ENCODE peak calls at places on chromosomes 7 and 10, in five cellular contexts. X is HCT116, A is neuronal stem cell, S is IMR-90, R is GM23248. F is an unnamed sample. For H3K27me3 and H3K36me3, the result is how much of the 10 kb centered on the place peaks cover.

GRCh38 chr7:2903686-2904162 is 59.6 kb upstream of the GNA12 start:
- DNase-seq in A (no peak), R (peak), S (no peak), X (no peak), F (no peak)

GRCh38 chr10:113059001-113059780 is 109.1 kb downstream of the TCF7L2 start:
- DNase-seq in R (peak), S (peak), X (no peak), A (no peak), F (peak)

GRCh38 chr7:46945328-46945727 is 636.6 kb downstream of the TNS3 start:
- DNase-seq in R (peak), S (no peak), A (no peak), X (no peak), F (peak)

GRCh38 chr7:29207469-29207868 is 12.9 kb downstream of the CHN2 start:
- DNase-seq in R (peak), A (no peak), S (no peak), X (no peak), F (peak)

GRCh38 chr7:132653364-132653930 is 77.2 kb upstream of the PLXNA4 start:
- DNase-seq in A (no peak), S (no peak), X (no peak), R (no peak), F (no peak)

GRCh38 chr7:30549933-30550493 is 44.7 kb upstream of the GARS1 start:
- DNase-seq in A (peak), R (no peak), S (no peak), X (no peak), F (no peak)

GRCh38 chr10:60666221-60666620 is 112.1 kb upstream of the CDK1 start:
- DNase-seq in S (no peak), A (no peak), R (peak), X (no peak), F (no peak)

GRCh38 chr10:132104062-132104461 is 38.3 kb downstream of the JAKMIP3 start:
- DNase-seq in R (no peak), S (no peak), A (no peak), X (no peak), F (no peak)

GRCh38 chr7:23207029-23207428 is 25.2 kb downstream of the NUP42 start:
- DNase-seq in S (no peak), X (no peak), R (no peak), A (no peak), F (no peak)

GRCh38 chr7:129530881-129531391 is 28.6 kb downstream of the SMKR1 start:
- DNase-seq in X (peak), R (peak), A (no peak), S (peak), F (peak)

GRCh38 chr10:33483124-33483794 is 148.8 kb upstream of the NRP1 start:
- DNase-seq in S (peak), X (no peak), R (no peak), A (peak), F (no peak)

GRCh38 chr7:24323961-24324480 is 40.0 kb downstream of the NPY start:
- DNase-seq in X (no peak), S (no peak), A (no peak), R (no peak), F (no peak)

GRCh38 chr7:37352974-37353948 is 95.4 kb downstream of the ELMO1 start:
- DNase-seq in A (no peak), X (peak), R (no peak), S (no peak), F (no peak)

GRCh38 chr10:126500866-126501265 is 112.6 kb upstream of the ADAM12 start:
- DNase-seq in R (peak), S (peak), A (no peak), X (no peak), F (peak)

GRCh38 chr10:23422003-23422411 is 16.9 kb upstream of the OTUD1 start:
- DNase-seq in A (no peak), X (no peak), S (no peak), R (no peak), F (no peak)

GRCh38 chr7:101436857-101437576 is 74.3 kb downstream of the COL26A1 start:
- DNase-seq in S (no peak), A (peak), R (no peak), X (peak), F (no peak)

GRCh38 chr7:47609803-47610452 is 28.0 kb upstream of the TNS3 start:
- DNase-seq in A (no peak), S (peak), X (no peak), R (peak), F (peak)

GRCh38 chr10:122992031-122992585 is 11.9 kb downstream of the PSTK start:
- DNase-seq in R (no peak), S (no peak), A (no peak), X (no peak), F (no peak)

GRCh38 chr7:9091282-9091681 is 657.9 kb downstream of the NXPH1 start:
- DNase-seq in X (no peak), A (no peak), R (no peak), S (no peak), F (no peak)

GRCh38 chr10:3805227-3805790 is 20.3 kb upstream of the KLF6 start:
- DNase-seq in R (peak), X (peak), A (no peak), S (peak), F (peak)

GRCh38 chr7:33065981-33066380 is 3.4 kb upstream of the NT5C3A start:
- DNase-seq in X (no peak), R (no peak), S (no peak), A (no peak), F (no peak)

GRCh38 chr10:117413928-117414618 is 38.8 kb upstream of the PDZD8 start:
- DNase-seq in A (no peak), R (peak), S (no peak), X (no peak), F (no peak)

GRCh38 chr7:23458044-23458443 is 12.2 kb downstream of the IGF2BP3 start:
- DNase-seq in R (no peak), X (no peak), S (no peak), A (no peak), F (no peak)

GRCh38 chr7:44490351-44491200 is at the start of gene NUDCD3:
- DNase-seq in R (peak), S (peak), X (peak), A (peak), F (peak)

GRCh38 chr7:8481752-8482446 is 48.5 kb downstream of the NXPH1 start:
- DNase-seq in S (no peak), A (no peak), R (no peak), X (no peak), F (no peak)

GRCh38 chr7:46886669-46887374 is 695.1 kb downstream of the TNS3 start:
- DNase-seq in X (no peak), A (no peak), S (no peak), R (no peak), F (no peak)

GRCh38 chr10:5840314-5841307 is 27.4 kb upstream of the GDI2 start:
- DNase-seq in R (no peak), S (no peak), A (no peak), X (no peak), F (peak)

GRCh38 chr10:49831352-49832040 is 69.4 kb upstream of the OGDHL start:
- DNase-seq in X (no peak), A (peak), R (peak), S (peak), F (no peak)

GRCh38 chr7:140686921-140687320 is 9.6 kb upstream of the NDUFB2 start:
- DNase-seq in R (no peak), S (no peak), A (no peak), X (no peak), F (no peak)

GRCh38 chr10:52768114-52768532 is 4.5 kb downstream of the MBL2 start:
- DNase-seq in X (no peak), A (no peak), R (no peak), S (no peak), F (no peak)

GRCh38 chr7:45980973-45981372 is 59.9 kb upstream of the IGFBP3 start:
- DNase-seq in R (no peak), X (no peak), S (no peak), A (no peak), F (no peak)

GRCh38 chr7:37330775-37331174 is 117.9 kb downstream of the ELMO1 start:
- DNase-seq in S (no peak), R (no peak), X (no peak), A (no peak), F (no peak)

DNA sequence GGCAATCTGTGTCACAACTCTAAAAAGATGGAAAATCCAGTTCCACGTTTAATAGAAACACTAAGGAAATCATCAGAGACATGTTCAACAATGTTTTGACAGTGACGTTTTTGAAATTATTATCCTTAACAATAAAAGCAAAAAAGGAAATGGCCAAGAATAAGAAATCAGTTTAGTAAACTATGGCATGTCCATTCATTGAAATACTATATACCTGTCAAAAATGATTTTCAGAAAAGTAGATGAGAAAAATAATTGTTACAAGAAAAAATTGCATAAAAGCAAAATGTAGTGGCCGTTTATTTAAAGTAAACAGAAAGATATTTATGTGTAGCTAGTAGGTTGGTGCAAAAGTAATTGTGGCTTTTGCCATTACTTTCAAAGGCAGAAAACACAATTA is 345.4 kb upstream of the NPSR1 start:
- DNase-seq in X (no peak), R (no peak), A (no peak), S (no peak), F (no peak)
- H3K9ac ChIP-seq in X (no peak), R (no peak), A (no peak), S (no peak), F (no peak)

DNA sequence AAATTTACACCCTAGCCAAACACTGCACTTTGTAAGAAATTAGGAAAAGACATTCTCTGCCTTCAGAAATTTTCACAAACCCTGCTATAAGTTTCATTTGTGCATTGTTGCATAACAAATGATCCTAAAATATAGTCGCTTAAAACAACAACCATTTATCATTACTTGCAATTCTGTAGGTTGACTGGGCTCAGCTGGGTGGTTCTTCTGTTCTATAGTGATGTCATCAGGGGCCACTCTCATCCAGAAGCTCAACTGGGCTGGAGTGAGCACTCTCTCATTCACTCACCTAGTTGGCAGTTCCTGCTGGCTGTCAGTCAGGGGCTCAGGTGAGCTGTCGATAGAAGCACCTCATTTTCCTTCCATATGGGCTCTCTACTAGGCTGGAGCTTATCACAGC is 20.7 kb upstream of the FGFR2 start:
- DNase-seq in A (no peak), S (no peak), R (no peak), X (no peak), F (no peak)
- H3K27me3 ChIP-seq in A (under half), S (under half), R (under half), X (under half), F (under half)

DNA sequence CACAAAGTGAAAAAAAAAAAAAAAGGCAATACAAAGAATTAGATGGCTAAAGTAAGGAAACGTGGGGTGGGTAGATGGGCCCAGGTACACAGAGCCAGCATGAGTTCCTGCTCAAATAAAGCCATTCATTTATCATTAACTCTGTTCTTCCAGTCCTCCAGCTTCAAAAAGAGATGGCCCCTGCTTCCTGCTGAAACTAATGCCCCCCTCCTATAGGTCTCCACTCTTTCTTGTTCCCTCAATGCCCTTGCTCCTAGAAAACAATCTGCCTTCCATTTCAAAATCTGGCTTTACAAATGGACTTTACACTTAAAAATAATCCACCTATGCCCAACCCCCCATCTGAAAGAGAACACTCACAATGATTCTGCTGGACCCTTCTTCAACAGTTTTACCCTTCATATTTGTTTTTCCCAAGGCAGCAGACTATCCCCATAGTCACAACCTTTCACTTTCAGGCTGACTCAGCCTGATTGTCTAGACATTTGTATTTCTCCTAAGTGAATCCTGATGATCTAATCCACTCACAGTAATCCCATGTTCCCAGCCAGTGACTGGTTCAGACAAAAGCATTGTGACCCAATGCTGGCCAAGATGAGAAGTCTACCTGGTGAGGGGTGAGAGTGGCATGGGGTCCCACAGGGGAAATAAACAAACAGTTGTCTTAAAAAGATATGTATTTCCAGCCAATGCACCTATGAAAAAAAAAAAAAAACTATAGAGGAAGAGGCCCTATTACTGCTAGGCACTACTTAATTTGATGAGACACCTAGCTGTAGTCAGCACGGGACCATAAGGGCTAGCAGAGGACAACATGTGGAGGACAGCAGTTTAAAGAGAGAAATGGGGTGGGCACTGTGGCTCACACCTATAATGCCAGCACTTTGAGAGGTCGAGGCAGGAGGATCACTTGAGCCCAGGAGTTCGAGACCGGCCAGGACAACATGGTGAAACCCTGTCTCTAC is 74.6 kb upstream of the GRID1 start:
- DNase-seq in X (no peak), S (peak), A (no peak), R (peak), F (peak)
- H3K36me3 ChIP-seq in X (under half), S (under half), A (under half), R (under half), F (under half)

GRCh38 chr10:124719213-124719851 is 24.8 kb downstream of the FAM53B start:
- DNase-seq in A (no peak), S (peak), X (no peak), R (peak), F (peak)
- H3K9ac ChIP-seq in A (no peak), S (no peak), X (no peak), R (no peak), F (no peak)

F was measured in fibroblast of lung.